ENCODE peak calls at places on chromosome 18, in six cellular contexts. One of them, this sample, is unnamed.

GRCh38 chr18:32026491-32027086 is 8.0 kb downstream of the RNF125 start:
- DNase-seq in HepG2: no peak
- DNase-seq in GM12878: no peak
- DNase-seq in A549: no peak
- DNase-seq in endothelial cell of umbilical vein: no peak
- DNase-seq in K562: no peak
- DNase-seq in this sample: no peak

GRCh38 chr18:11845653-11846052 is 5.6 kb upstream of the CHMP1B start:
- DNase-seq in endothelial cell of umbilical vein: no peak
- DNase-seq in A549: no peak
- DNase-seq in K562: no peak
- DNase-seq in HepG2: no peak
- DNase-seq in GM12878: no peak
- DNase-seq in this sample: no peak

GRCh38 chr18:8439091-8439490 is 170.1 kb upstream of the RAB12 start:
- DNase-seq in HepG2: no peak
- DNase-seq in endothelial cell of umbilical vein: no peak
- DNase-seq in GM12878: no peak
- DNase-seq in K562: no peak
- DNase-seq in A549: no peak
- DNase-seq in this sample: no peak

GRCh38 chr18:24968233-24968775 is 383.7 kb downstream of the ZNF521 start:
- DNase-seq in HepG2: no peak
- DNase-seq in A549: no peak
- DNase-seq in GM12878: no peak
- DNase-seq in endothelial cell of umbilical vein: no peak
- DNase-seq in K562: no peak
- DNase-seq in this sample: no peak

GRCh38 chr18:70469916-70470315 is 181.1 kb downstream of the SOCS6 start:
- DNase-seq in A549: no peak
- DNase-seq in K562: no peak
- DNase-seq in GM12878: no peak
- DNase-seq in HepG2: no peak
- DNase-seq in endothelial cell of umbilical vein: no peak
- DNase-seq in this sample: peak; percentile 81

GRCh38 chr18:78882585-78882984 is 97.0 kb upstream of the SALL3 start:
- DNase-seq in endothelial cell of umbilical vein: no peak
- DNase-seq in K562: no peak
- DNase-seq in HepG2: no peak
- DNase-seq in GM12878: no peak
- DNase-seq in A549: no peak
- DNase-seq in this sample: no peak

GRCh38 chr18:12770469-12771219 is 67.8 kb downstream of the PSMG2 start:
- DNase-seq in HepG2: no peak
- DNase-seq in GM12878: no peak
- DNase-seq in K562: no peak
- DNase-seq in A549: no peak
- DNase-seq in endothelial cell of umbilical vein: no peak
- DNase-seq in this sample: no peak

GRCh38 chr18:29164020-29164706 is 987.2 kb upstream of the CDH2 start:
- DNase-seq in K562: no peak
- DNase-seq in A549: peak; percentile 37
- DNase-seq in endothelial cell of umbilical vein: peak; percentile 91
- DNase-seq in HepG2: peak; percentile 3
- DNase-seq in GM12878: no peak
- DNase-seq in this sample: no peak

GRCh38 chr18:7567487-7568425 is 640 bp downstream of the PTPRM start:
- DNase-seq in endothelial cell of umbilical vein: peak; percentile 65
- DNase-seq in A549: no peak
- DNase-seq in K562: no peak
- DNase-seq in HepG2: no peak
- DNase-seq in GM12878: no peak
- DNase-seq in this sample: no peak

GRCh38 chr18:66749030-66749429 is 145.1 kb upstream of the CDH19 start:
- DNase-seq in A549: no peak
- DNase-seq in GM12878: no peak
- DNase-seq in K562: no peak
- DNase-seq in endothelial cell of umbilical vein: peak; percentile 22
- DNase-seq in HepG2: peak; percentile 1
- DNase-seq in this sample: no peak

GRCh38 chr18:48799724-48800315 is 150.9 kb downstream of the SMAD7 start:
- DNase-seq in K562: no peak
- DNase-seq in endothelial cell of umbilical vein: no peak
- DNase-seq in A549: no peak
- DNase-seq in GM12878: no peak
- DNase-seq in HepG2: no peak
- DNase-seq in this sample: no peak

GRCh38 chr18:2164644-2165287 is 406.5 kb downstream of the METTL4 start:
- DNase-seq in A549: no peak
- DNase-seq in endothelial cell of umbilical vein: no peak
- DNase-seq in K562: no peak
- DNase-seq in HepG2: no peak
- DNase-seq in GM12878: no peak
- DNase-seq in this sample: no peak

GRCh38 chr18:35458677-35459441 is 38.9 kb downstream of the INO80C start:
- DNase-seq in HepG2: peak; percentile 86
- DNase-seq in endothelial cell of umbilical vein: peak; percentile 98
- DNase-seq in A549: peak; percentile 43
- DNase-seq in GM12878: peak; percentile 20
- DNase-seq in K562: peak; percentile 89
- DNase-seq in this sample: no peak

GRCh38 chr18:12296087-12296403 is 12.0 kb upstream of the TUBB6 start:
- DNase-seq in endothelial cell of umbilical vein: no peak
- DNase-seq in K562: peak; percentile 66
- DNase-seq in HepG2: no peak
- DNase-seq in A549: no peak
- DNase-seq in GM12878: no peak
- DNase-seq in this sample: peak; percentile 62

GRCh38 chr18:5868218-5868904 is 27.0 kb downstream of the TMEM200C start:
- DNase-seq in K562: peak; percentile 42
- DNase-seq in HepG2: peak; percentile 83
- DNase-seq in GM12878: peak; percentile 16
- DNase-seq in A549: peak; percentile 13
- DNase-seq in endothelial cell of umbilical vein: peak; percentile 84
- DNase-seq in this sample: peak; percentile 78

GRCh38 chr18:59067873-59068272 is 71.8 kb upstream of the SEC11C start:
- DNase-seq in A549: no peak
- DNase-seq in GM12878: no peak
- DNase-seq in HepG2: no peak
- DNase-seq in K562: no peak
- DNase-seq in endothelial cell of umbilical vein: peak; percentile 33
- DNase-seq in this sample: peak; percentile 16

DNA sequence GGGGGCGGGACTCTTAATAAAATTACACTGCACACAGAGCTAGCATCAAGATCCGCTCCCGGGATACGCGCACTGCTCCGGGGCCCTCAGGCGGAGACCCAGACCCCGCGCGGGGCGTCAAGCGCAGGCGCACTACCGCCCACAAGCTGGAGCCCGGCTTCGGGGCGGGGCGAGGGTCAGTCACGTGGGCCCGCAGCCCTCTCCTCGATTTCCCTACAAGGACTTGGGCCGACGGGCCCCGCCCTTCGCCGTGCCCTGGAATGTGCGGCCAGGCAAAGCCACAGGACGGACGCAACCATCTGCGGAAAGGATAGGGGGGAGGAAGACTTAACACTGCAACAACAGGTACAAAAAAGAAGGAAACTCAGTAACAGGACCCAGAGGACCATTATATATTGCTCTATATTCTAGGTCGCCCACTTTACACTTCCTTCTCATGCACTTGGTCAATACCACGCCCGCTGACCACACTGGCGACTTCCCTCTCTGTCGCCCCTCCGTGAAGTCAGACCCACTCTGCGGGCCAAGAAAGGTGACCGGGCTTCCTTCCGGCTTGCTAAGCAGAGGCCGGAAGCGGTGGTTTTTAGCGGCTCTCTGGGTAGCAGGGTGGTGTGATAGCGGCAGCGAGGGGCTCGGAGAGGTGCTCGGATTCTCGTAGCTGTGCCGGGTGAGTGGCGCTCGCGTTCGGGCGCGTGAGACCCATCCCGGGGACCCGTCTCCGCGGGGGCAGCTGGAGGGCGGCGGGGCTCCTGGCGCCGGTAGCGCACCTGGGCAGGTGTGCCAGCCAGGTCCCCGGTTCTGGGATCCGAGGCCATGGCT is at the start of gene MYL12A:
- DNase-seq in HepG2: peak; percentile 96
- DNase-seq in GM12878: peak; percentile 98
- DNase-seq in A549: peak; percentile 67
- DNase-seq in K562: peak; percentile 97
- DNase-seq in endothelial cell of umbilical vein: peak; percentile 100
- DNase-seq in this sample: peak; percentile 99
- TF ChIP-seq POLR2A in HepG2: peak; percentile 90
- TF ChIP-seq POLR2A in GM12878: peak; percentile 95
- TF ChIP-seq POLR2A in A549: peak; percentile 82
- TF ChIP-seq POLR2A in K562: peak; percentile 99
- TF ChIP-seq POLR2A in endothelial cell of umbilical vein: peak; percentile 99
- TF ChIP-seq POLR2A in this sample: peak; percentile 84

GRCh38 chr18:76498064-76498463 is 3.0 kb upstream of the ZNF516 start:
- DNase-seq in A549: no peak
- DNase-seq in HepG2: no peak
- DNase-seq in endothelial cell of umbilical vein: no peak
- DNase-seq in K562: no peak
- DNase-seq in GM12878: no peak
- DNase-seq in this sample: peak; percentile 53

GRCh38 chr18:76495435-76496199 is 575 bp upstream of the ZNF516 start:
- DNase-seq in K562: no peak
- DNase-seq in GM12878: no peak
- DNase-seq in endothelial cell of umbilical vein: no peak
- DNase-seq in HepG2: peak; percentile 65
- DNase-seq in A549: peak; percentile 7
- DNase-seq in this sample: peak; percentile 86

GRCh38 chr18:76494541-76495403 is at the start of gene ZNF516:
- DNase-seq in endothelial cell of umbilical vein: no peak
- DNase-seq in HepG2: peak; percentile 25
- DNase-seq in K562: no peak
- DNase-seq in GM12878: no peak
- DNase-seq in A549: peak; percentile 11
- DNase-seq in this sample: peak; percentile 82

GRCh38 chr18:76494181-76494540 is 881 bp downstream of the ZNF516 start:
- DNase-seq in endothelial cell of umbilical vein: no peak
- DNase-seq in HepG2: peak; percentile 18
- DNase-seq in K562: no peak
- DNase-seq in A549: peak; percentile 21
- DNase-seq in GM12878: no peak
- DNase-seq in this sample: peak; percentile 87

DNA sequence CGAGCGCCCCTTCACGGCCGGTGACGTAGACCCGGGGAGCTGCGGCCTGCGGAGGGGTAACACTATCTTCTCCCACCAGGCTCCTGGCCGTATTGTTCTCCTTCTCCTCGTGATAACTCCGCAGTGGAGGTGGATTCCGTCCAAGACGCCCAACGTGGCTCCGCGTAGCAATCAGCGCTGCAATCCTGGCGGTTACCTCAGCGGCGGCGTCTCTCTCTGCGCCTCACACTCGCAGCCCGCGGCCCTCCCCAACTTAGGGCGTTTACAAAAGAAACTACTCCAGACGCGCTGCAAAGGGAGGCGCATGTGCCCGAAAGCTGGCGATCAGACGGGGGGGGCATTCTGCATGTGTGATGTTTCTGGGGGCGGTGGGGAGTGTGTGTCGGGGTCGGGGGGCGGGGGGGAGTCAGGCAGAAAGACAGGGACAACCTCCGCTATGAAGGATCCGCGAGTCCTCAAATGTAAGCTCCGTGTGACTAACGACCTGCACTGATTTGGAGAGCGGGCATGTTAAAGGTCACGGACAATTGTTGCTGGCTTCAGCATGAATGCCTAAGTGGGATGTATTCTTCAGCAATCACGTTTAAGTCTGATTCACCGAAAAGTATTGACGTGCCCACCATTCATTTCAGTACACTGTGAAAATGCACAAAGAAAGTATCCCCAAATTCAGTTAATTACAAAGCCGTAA is 1.3 kb upstream of the ZNF516 start:
- DNase-seq in HepG2: peak; percentile 22
- DNase-seq in A549: no peak
- DNase-seq in GM12878: no peak
- DNase-seq in K562: no peak
- DNase-seq in endothelial cell of umbilical vein: no peak
- DNase-seq in this sample: peak; percentile 89
- TF ChIP-seq MYC in HepG2: no peak
- TF ChIP-seq MYC in A549: no peak
- TF ChIP-seq MYC in GM12878: no peak
- TF ChIP-seq MYC in K562: no peak
- TF ChIP-seq MYC in endothelial cell of umbilical vein: no peak
- TF ChIP-seq MYC in this sample: peak; percentile 53

GRCh38 chr18:30271716-30272115 is 770.8 kb downstream of the DSC3 start:
- DNase-seq in HepG2: no peak
- DNase-seq in endothelial cell of umbilical vein: no peak
- DNase-seq in A549: no peak
- DNase-seq in K562: no peak
- DNase-seq in GM12878: no peak
- DNase-seq in this sample: no peak
- TF ChIP-seq CTCF in HepG2: no peak
- TF ChIP-seq CTCF in endothelial cell of umbilical vein: no peak
- TF ChIP-seq CTCF in A549: no peak
- TF ChIP-seq CTCF in K562: no peak
- TF ChIP-seq CTCF in GM12878: no peak
- TF ChIP-seq CTCF in this sample: no peak

DNA sequence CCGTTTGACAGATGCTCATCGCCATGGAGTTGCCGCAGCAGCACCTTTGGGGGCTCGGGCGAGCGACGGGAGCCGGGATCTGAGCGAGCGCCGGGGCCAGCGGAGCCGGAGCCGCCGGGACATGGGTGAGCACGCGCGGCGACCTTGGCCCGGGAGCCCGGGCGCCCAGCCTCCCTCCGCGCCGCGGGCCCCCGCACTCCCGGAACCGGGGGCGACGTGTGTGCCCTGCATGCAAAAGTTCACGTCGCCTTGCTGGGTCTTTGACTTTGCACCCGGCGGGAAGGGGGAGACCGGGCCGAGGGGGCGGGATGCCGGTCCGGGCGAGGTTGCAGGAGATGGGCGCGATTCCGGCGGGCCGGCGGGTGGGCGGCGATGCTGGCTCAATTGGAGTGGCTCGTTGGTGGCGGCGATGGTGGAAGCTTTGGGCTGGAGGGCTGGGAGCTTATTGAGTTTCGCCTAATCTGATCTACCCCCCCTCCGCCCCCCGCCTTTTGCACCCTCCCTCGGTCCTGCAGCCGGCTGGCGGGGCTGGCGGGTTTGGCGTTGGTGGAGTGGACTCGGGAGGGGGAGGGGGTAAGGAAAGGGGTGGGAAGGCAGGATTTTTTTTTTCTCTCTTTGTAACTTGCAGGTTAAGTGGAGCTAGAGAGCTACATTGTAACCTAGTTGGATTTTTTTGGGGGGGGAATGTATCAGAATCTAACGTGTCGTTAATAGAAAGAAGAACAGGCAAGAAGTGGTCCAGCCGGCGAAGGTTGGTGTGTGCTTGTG is at the start of gene SETBP1:
- DNase-seq in K562: no peak
- DNase-seq in HepG2: no peak
- DNase-seq in endothelial cell of umbilical vein: peak; percentile 66
- DNase-seq in A549: peak; percentile 19
- DNase-seq in GM12878: no peak
- DNase-seq in this sample: no peak
- TF ChIP-seq POLR2A in K562: no peak
- TF ChIP-seq POLR2A in HepG2: no peak
- TF ChIP-seq POLR2A in endothelial cell of umbilical vein: no peak
- TF ChIP-seq POLR2A in A549: no peak
- TF ChIP-seq POLR2A in GM12878: peak; percentile 62
- TF ChIP-seq POLR2A in this sample: no peak